ENCODE peak calls at places on chromosomes 7 and 10, in four cellular contexts. M, T, B and D are unnamed samples.
A peak's percentile ranks its signal among the peaks of the same experiment; 100 is the strongest.

GRCh38 chr7:27191716-27192545 is 6.9 kb upstream of the HOXA11 start:
- DNase-seq in M (no peak), T (no peak), B (no peak), D (no peak)

GRCh38 chr10:35822316-35822715 is 180.2 kb upstream of the FZD8 start:
- DNase-seq in B (peak; percentile 31), T (no peak), M (peak; percentile 52), D (peak; percentile 79)

GRCh38 chr10:17351506-17351905 is 102.9 kb downstream of the ST8SIA6 start:
- DNase-seq in T (no peak), B (no peak), M (no peak), D (no peak)

GRCh38 chr7:113891031-113891350 is 27.8 kb downstream of the PPP1R3A start:
- DNase-seq in T (no peak), M (no peak), B (no peak), D (no peak)

GRCh38 chr7:157501576-157501975 is 164.8 kb downstream of the DNAJB6 start:
- DNase-seq in T (no peak), B (no peak), M (no peak), D (no peak)

GRCh38 chr10:72020914-72021754 is 56.9 kb downstream of the CHST3 start:
- DNase-seq in M (no peak), T (no peak), B (no peak), D (no peak)

GRCh38 chr7:43884617-43885016 is 15.3 kb upstream of the MRPS24 start:
- DNase-seq in T (no peak), B (no peak), M (no peak), D (no peak)

GRCh38 chr10:77505431-77506334 is 131.9 kb downstream of the KCNMA1 start:
- DNase-seq in B (no peak), T (peak; percentile 65), M (peak; percentile 93), D (no peak)

GRCh38 chr10:52423369-52423768 is 109.3 kb downstream of the DKK1 start:
- DNase-seq in B (no peak), T (no peak), M (peak; percentile 39), D (no peak)

GRCh38 chr7:7693881-7694280 is 24.5 kb downstream of the RPA3 start:
- DNase-seq in T (peak; percentile 66), B (no peak), M (peak; percentile 89), D (no peak)